ENCODE peak calls at places on chromosomes 12 and 14, in eight cellular contexts. G is NCI-H1092; S is endothelial cell; O is activated T-cell treated with anti-CD3 and anti-CD28 coated beads, Interleukin-2, amount 50 U/mL, for 1 hour; J is hippocampal formation; W is T-helper 17 cell; E is amygdala; I is AG08396. T is an unnamed sample.

GRCh38 chr12:106629797-106630669 is 47.2 kb downstream of the RFX4 start:
- DNase-seq in G (no peak), S (no peak), O (no peak), J (no peak), W (no peak), E (no peak), I (no peak), T (no peak)

GRCh38 chr12:105317942-105318614 is 12.4 kb upstream of the C12orf75 start:
- DNase-seq in G (no peak), S (no peak), O (no peak), J (no peak), W (no peak), E (no peak), I (no peak), T (no peak)

GRCh38 chr12:129520736-129521135 is 383.1 kb downstream of the TMEM132D start:
- DNase-seq in G (no peak), S (no peak), O (no peak), J (no peak), W (no peak), E (no peak), I (no peak), T (no peak)

GRCh38 chr12:76037130-76038105 is 5.8 kb upstream of the PHLDA1 start:
- DNase-seq in G (peak), S (peak), O (no peak), J (no peak), W (no peak), E (peak), I (no peak), T (no peak)

GRCh38 chr12:25455696-25456095 is 97.4 kb downstream of the LMNTD1 start:
- DNase-seq in G (no peak), S (no peak), O (no peak), J (no peak), W (no peak), E (no peak), I (no peak), T (no peak)

GRCh38 chr14:75290851-75291250 is 12.2 kb downstream of the FOS start:
- DNase-seq in G (no peak), S (no peak), O (no peak), J (no peak), W (no peak), E (no peak), I (no peak), T (no peak)

GRCh38 chr12:121036810-121037326 is 2.2 kb downstream of the OASL start:
- DNase-seq in G (no peak), S (no peak), O (no peak), J (no peak), W (no peak), E (no peak), I (peak), T (no peak)

GRCh38 chr12:125220404-125221273 is 155.4 kb downstream of the AACS start:
- DNase-seq in G (peak), S (no peak), O (no peak), J (peak), W (no peak), E (peak), I (no peak), T (no peak)

GRCh38 chr12:41277019-41277770 is 89.1 kb downstream of the PDZRN4 start:
- DNase-seq in G (peak), S (peak), O (no peak), J (peak), W (no peak), E (peak), I (peak), T (peak)

GRCh38 chr12:81077329-81077685 is 572 bp upstream of the ACSS3 start:
- DNase-seq in G (no peak), S (peak), O (no peak), J (no peak), W (no peak), E (peak), I (peak), T (peak)

GRCh38 chr14:89255012-89255411 is 162.0 kb downstream of the FOXN3 start:
- DNase-seq in G (no peak), S (no peak), O (no peak), J (no peak), W (no peak), E (no peak), I (no peak), T (no peak)

GRCh38 chr14:63855272-63855671 is 2.5 kb downstream of the SYNE2 start:
- DNase-seq in G (no peak), S (no peak), O (no peak), J (no peak), W (no peak), E (no peak), I (no peak), T (no peak)

GRCh38 chr12:76038176-76038575 is 6.6 kb upstream of the PHLDA1 start:
- DNase-seq in G (no peak), S (no peak), O (no peak), J (no peak), W (no peak), E (no peak), I (no peak), T (no peak)

GRCh38 chr12:121057794-121058193 is 18.7 kb upstream of the OASL start:
- DNase-seq in G (no peak), S (no peak), O (no peak), J (no peak), W (no peak), E (no peak), I (no peak), T (no peak)

GRCh38 chr14:52998376-52999010 is 47.6 kb upstream of the FERMT2 start:
- DNase-seq in G (no peak), S (no peak), O (no peak), J (no peak), W (no peak), E (no peak), I (peak), T (no peak)

GRCh38 chr12:56933826-56934625 is at the start of gene SDR9C7:
- DNase-seq in G (no peak), S (no peak), O (no peak), J (no peak), W (no peak), E (no peak), I (no peak), T (no peak)